ENCODE peak calls at places on chromosomes 13 and 19, in nine cellular contexts. One of them, this sample, is unnamed.

GRCh38 chr19:58001895-58002369 is 688 bp downstream of the ZNF606 start:
- DNase-seq in A172: no peak
- DNase-seq in NCI-H1105 treated with DMSO at 0.1 percent for 48 hours: no peak
- DNase-seq in activated CD4-positive, alpha-beta T cell treated with anti-CD3 and anti-CD28 coated beads, Interleukin-2, amount 50 U/mL, for 1 hour: peak; percentile 10
- DNase-seq in EH: peak; percentile 22
- DNase-seq in transverse colon: peak; percentile 13
- DNase-seq in Kasumi-1: no peak
- DNase-seq in mammary epithelial cell: no peak
- DNase-seq in stimulated activated naive CD8-positive, alpha-beta T cell treated with anti-CD3 and anti-CD28 coated beads, Interleukin-15, Interleukin-2, amounts not matched to agents 100 U/mL and 50 U/mL, for 24 hours: peak; percentile 19
- DNase-seq in this sample: no peak

GRCh38 chr19:5651361-5651760 is 28.5 kb downstream of the SAFB start:
- DNase-seq in A172: no peak
- DNase-seq in NCI-H1105 treated with DMSO at 0.1 percent for 48 hours: no peak
- DNase-seq in activated CD4-positive, alpha-beta T cell treated with anti-CD3 and anti-CD28 coated beads, Interleukin-2, amount 50 U/mL, for 1 hour: no peak
- DNase-seq in EH: no peak
- DNase-seq in transverse colon: no peak
- DNase-seq in Kasumi-1: no peak
- DNase-seq in mammary epithelial cell: no peak
- DNase-seq in stimulated activated naive CD8-positive, alpha-beta T cell treated with anti-CD3 and anti-CD28 coated beads, Interleukin-15, Interleukin-2, amounts not matched to agents 100 U/mL and 50 U/mL, for 24 hours: no peak
- DNase-seq in this sample: peak; percentile 28

GRCh38 chr19:50430888-50431342 is 1.8 kb upstream of the MYBPC2 start:
- DNase-seq in A172: no peak
- DNase-seq in NCI-H1105 treated with DMSO at 0.1 percent for 48 hours: no peak
- DNase-seq in activated CD4-positive, alpha-beta T cell treated with anti-CD3 and anti-CD28 coated beads, Interleukin-2, amount 50 U/mL, for 1 hour: no peak
- DNase-seq in EH: no peak
- DNase-seq in transverse colon: no peak
- DNase-seq in Kasumi-1: no peak
- DNase-seq in mammary epithelial cell: no peak
- DNase-seq in stimulated activated naive CD8-positive, alpha-beta T cell treated with anti-CD3 and anti-CD28 coated beads, Interleukin-15, Interleukin-2, amounts not matched to agents 100 U/mL and 50 U/mL, for 24 hours: no peak
- DNase-seq in this sample: no peak

GRCh38 chr19:53864308-53864836 is 3.3 kb upstream of the MYADM start:
- DNase-seq in A172: no peak
- DNase-seq in NCI-H1105 treated with DMSO at 0.1 percent for 48 hours: no peak
- DNase-seq in activated CD4-positive, alpha-beta T cell treated with anti-CD3 and anti-CD28 coated beads, Interleukin-2, amount 50 U/mL, for 1 hour: no peak
- DNase-seq in EH: no peak
- DNase-seq in transverse colon: peak; percentile 55
- DNase-seq in Kasumi-1: no peak
- DNase-seq in mammary epithelial cell: no peak
- DNase-seq in stimulated activated naive CD8-positive, alpha-beta T cell treated with anti-CD3 and anti-CD28 coated beads, Interleukin-15, Interleukin-2, amounts not matched to agents 100 U/mL and 50 U/mL, for 24 hours: no peak
- DNase-seq in this sample: no peak

GRCh38 chr13:110407531-110407930 is 100.4 kb downstream of the COL4A2 start:
- DNase-seq in A172: peak; percentile 56
- DNase-seq in NCI-H1105 treated with DMSO at 0.1 percent for 48 hours: no peak
- DNase-seq in activated CD4-positive, alpha-beta T cell treated with anti-CD3 and anti-CD28 coated beads, Interleukin-2, amount 50 U/mL, for 1 hour: no peak
- DNase-seq in EH: no peak
- DNase-seq in transverse colon: no peak
- DNase-seq in Kasumi-1: no peak
- DNase-seq in mammary epithelial cell: no peak
- DNase-seq in stimulated activated naive CD8-positive, alpha-beta T cell treated with anti-CD3 and anti-CD28 coated beads, Interleukin-15, Interleukin-2, amounts not matched to agents 100 U/mL and 50 U/mL, for 24 hours: no peak
- DNase-seq in this sample: no peak

GRCh38 chr13:40345654-40346372 is 320.6 kb downstream of the FOXO1 start:
- DNase-seq in A172: no peak
- DNase-seq in NCI-H1105 treated with DMSO at 0.1 percent for 48 hours: no peak
- DNase-seq in activated CD4-positive, alpha-beta T cell treated with anti-CD3 and anti-CD28 coated beads, Interleukin-2, amount 50 U/mL, for 1 hour: no peak
- DNase-seq in EH: no peak
- DNase-seq in transverse colon: no peak
- DNase-seq in Kasumi-1: no peak
- DNase-seq in mammary epithelial cell: no peak
- DNase-seq in stimulated activated naive CD8-positive, alpha-beta T cell treated with anti-CD3 and anti-CD28 coated beads, Interleukin-15, Interleukin-2, amounts not matched to agents 100 U/mL and 50 U/mL, for 24 hours: no peak
- DNase-seq in this sample: no peak

GRCh38 chr13:39565036-39565949 is 37.7 kb downstream of the LHFPL6 start:
- DNase-seq in A172: peak; percentile 85
- DNase-seq in NCI-H1105 treated with DMSO at 0.1 percent for 48 hours: no peak
- DNase-seq in activated CD4-positive, alpha-beta T cell treated with anti-CD3 and anti-CD28 coated beads, Interleukin-2, amount 50 U/mL, for 1 hour: no peak
- DNase-seq in EH: peak; percentile 98
- DNase-seq in transverse colon: no peak
- DNase-seq in Kasumi-1: no peak
- DNase-seq in mammary epithelial cell: peak; percentile 87
- DNase-seq in stimulated activated naive CD8-positive, alpha-beta T cell treated with anti-CD3 and anti-CD28 coated beads, Interleukin-15, Interleukin-2, amounts not matched to agents 100 U/mL and 50 U/mL, for 24 hours: no peak
- DNase-seq in this sample: no peak

GRCh38 chr13:21171420-21171819 is 4.9 kb downstream of the SKA3 start:
- DNase-seq in A172: no peak
- DNase-seq in NCI-H1105 treated with DMSO at 0.1 percent for 48 hours: no peak
- DNase-seq in activated CD4-positive, alpha-beta T cell treated with anti-CD3 and anti-CD28 coated beads, Interleukin-2, amount 50 U/mL, for 1 hour: no peak
- DNase-seq in EH: no peak
- DNase-seq in transverse colon: no peak
- DNase-seq in Kasumi-1: no peak
- DNase-seq in mammary epithelial cell: no peak
- DNase-seq in stimulated activated naive CD8-positive, alpha-beta T cell treated with anti-CD3 and anti-CD28 coated beads, Interleukin-15, Interleukin-2, amounts not matched to agents 100 U/mL and 50 U/mL, for 24 hours: no peak
- DNase-seq in this sample: no peak

GRCh38 chr13:27372896-27373295 is 51.5 kb upstream of the GTF3A start:
- DNase-seq in A172: no peak
- DNase-seq in NCI-H1105 treated with DMSO at 0.1 percent for 48 hours: peak; percentile 65
- DNase-seq in activated CD4-positive, alpha-beta T cell treated with anti-CD3 and anti-CD28 coated beads, Interleukin-2, amount 50 U/mL, for 1 hour: no peak
- DNase-seq in EH: peak; percentile 15
- DNase-seq in transverse colon: peak; percentile 63
- DNase-seq in Kasumi-1: no peak
- DNase-seq in mammary epithelial cell: no peak
- DNase-seq in stimulated activated naive CD8-positive, alpha-beta T cell treated with anti-CD3 and anti-CD28 coated beads, Interleukin-15, Interleukin-2, amounts not matched to agents 100 U/mL and 50 U/mL, for 24 hours: no peak
- DNase-seq in this sample: no peak

GRCh38 chr19:29018542-29018941 is 194.4 kb downstream of the UQCRFS1 start:
- DNase-seq in A172: no peak
- DNase-seq in NCI-H1105 treated with DMSO at 0.1 percent for 48 hours: no peak
- DNase-seq in activated CD4-positive, alpha-beta T cell treated with anti-CD3 and anti-CD28 coated beads, Interleukin-2, amount 50 U/mL, for 1 hour: no peak
- DNase-seq in EH: no peak
- DNase-seq in transverse colon: no peak
- DNase-seq in Kasumi-1: no peak
- DNase-seq in mammary epithelial cell: no peak
- DNase-seq in stimulated activated naive CD8-positive, alpha-beta T cell treated with anti-CD3 and anti-CD28 coated beads, Interleukin-15, Interleukin-2, amounts not matched to agents 100 U/mL and 50 U/mL, for 24 hours: no peak
- DNase-seq in this sample: no peak

GRCh38 chr13:101751488-101751887 is 299.0 kb downstream of the ITGBL1 start:
- DNase-seq in A172: peak; percentile 55
- DNase-seq in NCI-H1105 treated with DMSO at 0.1 percent for 48 hours: peak; percentile 89
- DNase-seq in activated CD4-positive, alpha-beta T cell treated with anti-CD3 and anti-CD28 coated beads, Interleukin-2, amount 50 U/mL, for 1 hour: no peak
- DNase-seq in EH: peak; percentile 76
- DNase-seq in transverse colon: no peak
- DNase-seq in Kasumi-1: no peak
- DNase-seq in mammary epithelial cell: peak; percentile 66
- DNase-seq in stimulated activated naive CD8-positive, alpha-beta T cell treated with anti-CD3 and anti-CD28 coated beads, Interleukin-15, Interleukin-2, amounts not matched to agents 100 U/mL and 50 U/mL, for 24 hours: no peak
- DNase-seq in this sample: no peak

GRCh38 chr13:47175172-47175806 is 278.4 kb upstream of the HTR2A start:
- DNase-seq in A172: peak; percentile 86
- DNase-seq in NCI-H1105 treated with DMSO at 0.1 percent for 48 hours: no peak
- DNase-seq in activated CD4-positive, alpha-beta T cell treated with anti-CD3 and anti-CD28 coated beads, Interleukin-2, amount 50 U/mL, for 1 hour: no peak
- DNase-seq in EH: peak; percentile 93
- DNase-seq in transverse colon: no peak
- DNase-seq in Kasumi-1: peak; percentile 83
- DNase-seq in mammary epithelial cell: peak; percentile 68
- DNase-seq in stimulated activated naive CD8-positive, alpha-beta T cell treated with anti-CD3 and anti-CD28 coated beads, Interleukin-15, Interleukin-2, amounts not matched to agents 100 U/mL and 50 U/mL, for 24 hours: no peak
- DNase-seq in this sample: no peak

GRCh38 chr19:54606230-54606629 is 12.8 kb downstream of the LILRA1 start:
- DNase-seq in A172: no peak
- DNase-seq in NCI-H1105 treated with DMSO at 0.1 percent for 48 hours: no peak
- DNase-seq in activated CD4-positive, alpha-beta T cell treated with anti-CD3 and anti-CD28 coated beads, Interleukin-2, amount 50 U/mL, for 1 hour: no peak
- DNase-seq in EH: no peak
- DNase-seq in transverse colon: no peak
- DNase-seq in Kasumi-1: no peak
- DNase-seq in mammary epithelial cell: no peak
- DNase-seq in stimulated activated naive CD8-positive, alpha-beta T cell treated with anti-CD3 and anti-CD28 coated beads, Interleukin-15, Interleukin-2, amounts not matched to agents 100 U/mL and 50 U/mL, for 24 hours: no peak
- DNase-seq in this sample: no peak

GRCh38 chr19:57611113-57611512 is 2.9 kb upstream of the ZNF134 start:
- DNase-seq in A172: no peak
- DNase-seq in NCI-H1105 treated with DMSO at 0.1 percent for 48 hours: no peak
- DNase-seq in activated CD4-positive, alpha-beta T cell treated with anti-CD3 and anti-CD28 coated beads, Interleukin-2, amount 50 U/mL, for 1 hour: no peak
- DNase-seq in EH: no peak
- DNase-seq in transverse colon: no peak
- DNase-seq in Kasumi-1: no peak
- DNase-seq in mammary epithelial cell: no peak
- DNase-seq in stimulated activated naive CD8-positive, alpha-beta T cell treated with anti-CD3 and anti-CD28 coated beads, Interleukin-15, Interleukin-2, amounts not matched to agents 100 U/mL and 50 U/mL, for 24 hours: no peak
- DNase-seq in this sample: no peak

GRCh38 chr13:25971499-25972145 is 80.2 kb downstream of the SHISA2 start:
- DNase-seq in A172: no peak
- DNase-seq in NCI-H1105 treated with DMSO at 0.1 percent for 48 hours: no peak
- DNase-seq in activated CD4-positive, alpha-beta T cell treated with anti-CD3 and anti-CD28 coated beads, Interleukin-2, amount 50 U/mL, for 1 hour: peak; percentile 50
- DNase-seq in EH: no peak
- DNase-seq in transverse colon: no peak
- DNase-seq in Kasumi-1: no peak
- DNase-seq in mammary epithelial cell: no peak
- DNase-seq in stimulated activated naive CD8-positive, alpha-beta T cell treated with anti-CD3 and anti-CD28 coated beads, Interleukin-15, Interleukin-2, amounts not matched to agents 100 U/mL and 50 U/mL, for 24 hours: no peak
- DNase-seq in this sample: no peak

GRCh38 chr13:24842533-24843278 is 78.7 kb downstream of the RNF17 start:
- DNase-seq in A172: peak; percentile 40
- DNase-seq in NCI-H1105 treated with DMSO at 0.1 percent for 48 hours: no peak
- DNase-seq in activated CD4-positive, alpha-beta T cell treated with anti-CD3 and anti-CD28 coated beads, Interleukin-2, amount 50 U/mL, for 1 hour: no peak
- DNase-seq in EH: peak; percentile 5
- DNase-seq in transverse colon: no peak
- DNase-seq in Kasumi-1: no peak
- DNase-seq in mammary epithelial cell: peak; percentile 43
- DNase-seq in stimulated activated naive CD8-positive, alpha-beta T cell treated with anti-CD3 and anti-CD28 coated beads, Interleukin-15, Interleukin-2, amounts not matched to agents 100 U/mL and 50 U/mL, for 24 hours: no peak
- DNase-seq in this sample: no peak